ENCODE peak calls at places on chromosomes 11 and 22, in eight cellular contexts. One of them, this sample, is unnamed.

GRCh38 chr22:46653596-46653995 is 33.4 kb downstream of the GRAMD4 start:
- DNase-seq in RWPE1: no peak
- DNase-seq in iPS DF 6.9: no peak
- DNase-seq in cardiac muscle cell: no peak
- DNase-seq in PC-3: no peak
- DNase-seq in thoracic aorta: no peak
- DNase-seq in uterus: no peak
- DNase-seq in A549: no peak
- DNase-seq in this sample: no peak

GRCh38 chr22:23533328-23533762 is 46.7 kb downstream of the IGLL1 start:
- DNase-seq in RWPE1: peak; percentile 2
- DNase-seq in iPS DF 6.9: no peak
- DNase-seq in cardiac muscle cell: peak; percentile 61
- DNase-seq in PC-3: no peak
- DNase-seq in thoracic aorta: no peak
- DNase-seq in uterus: no peak
- DNase-seq in A549: peak; percentile 50
- DNase-seq in this sample: no peak

GRCh38 chr11:24575392-24575791 is 78.5 kb downstream of the LUZP2 start:
- DNase-seq in RWPE1: peak; percentile 49
- DNase-seq in iPS DF 6.9: no peak
- DNase-seq in cardiac muscle cell: peak; percentile 55
- DNase-seq in PC-3: peak; percentile 78
- DNase-seq in thoracic aorta: no peak
- DNase-seq in uterus: no peak
- DNase-seq in A549: no peak
- DNase-seq in this sample: no peak

GRCh38 chr22:39175127-39176066 is 22.9 kb upstream of the CBX7 start:
- DNase-seq in RWPE1: no peak
- DNase-seq in iPS DF 6.9: no peak
- DNase-seq in cardiac muscle cell: peak; percentile 23
- DNase-seq in PC-3: peak; percentile 2
- DNase-seq in thoracic aorta: no peak
- DNase-seq in uterus: no peak
- DNase-seq in A549: no peak
- DNase-seq in this sample: no peak

GRCh38 chr11:130832571-130833432 is 83.5 kb downstream of the SNX19 start:
- DNase-seq in RWPE1: no peak
- DNase-seq in iPS DF 6.9: no peak
- DNase-seq in cardiac muscle cell: no peak
- DNase-seq in PC-3: no peak
- DNase-seq in thoracic aorta: no peak
- DNase-seq in uterus: no peak
- DNase-seq in A549: no peak
- DNase-seq in this sample: no peak

GRCh38 chr11:77590194-77590591 is 440 bp downstream of the AQP11 start:
- DNase-seq in RWPE1: no peak
- DNase-seq in iPS DF 6.9: peak; percentile 27
- DNase-seq in cardiac muscle cell: peak; percentile 48
- DNase-seq in PC-3: peak; percentile 73
- DNase-seq in thoracic aorta: no peak
- DNase-seq in uterus: peak; percentile 44
- DNase-seq in A549: peak; percentile 28
- DNase-seq in this sample: no peak

GRCh38 chr11:133928628-133929059 is 28.1 kb downstream of the IGSF9B start:
- DNase-seq in RWPE1: peak; percentile 53
- DNase-seq in iPS DF 6.9: no peak
- DNase-seq in cardiac muscle cell: peak; percentile 63
- DNase-seq in PC-3: peak; percentile 43
- DNase-seq in thoracic aorta: no peak
- DNase-seq in uterus: no peak
- DNase-seq in A549: no peak
- DNase-seq in this sample: peak; percentile 50

GRCh38 chr11:112114460-112114859 is 27.8 kb downstream of the SDHD start:
- DNase-seq in RWPE1: no peak
- DNase-seq in iPS DF 6.9: no peak
- DNase-seq in cardiac muscle cell: no peak
- DNase-seq in PC-3: no peak
- DNase-seq in thoracic aorta: no peak
- DNase-seq in uterus: no peak
- DNase-seq in A549: no peak
- DNase-seq in this sample: no peak

GRCh38 chr22:19037282-19038163 is 84.7 kb downstream of the DGCR2 start:
- DNase-seq in RWPE1: no peak
- DNase-seq in iPS DF 6.9: no peak
- DNase-seq in cardiac muscle cell: no peak
- DNase-seq in PC-3: no peak
- DNase-seq in thoracic aorta: no peak
- DNase-seq in uterus: peak; percentile 10
- DNase-seq in A549: no peak
- DNase-seq in this sample: no peak

GRCh38 chr22:31104869-31105268 is 2.5 kb downstream of the SELENOM start:
- DNase-seq in RWPE1: no peak
- DNase-seq in iPS DF 6.9: no peak
- DNase-seq in cardiac muscle cell: no peak
- DNase-seq in PC-3: no peak
- DNase-seq in thoracic aorta: no peak
- DNase-seq in uterus: peak; percentile 65
- DNase-seq in A549: no peak
- DNase-seq in this sample: no peak

GRCh38 chr11:65279713-65280459 is 18.1 kb downstream of the POLA2 start:
- DNase-seq in RWPE1: peak; percentile 77
- DNase-seq in iPS DF 6.9: no peak
- DNase-seq in cardiac muscle cell: peak; percentile 92
- DNase-seq in PC-3: peak; percentile 93
- DNase-seq in thoracic aorta: peak; percentile 56
- DNase-seq in uterus: peak; percentile 62
- DNase-seq in A549: peak; percentile 81
- DNase-seq in this sample: peak; percentile 87

GRCh38 chr11:69049490-69049867 is 747 bp downstream of the TPCN2 start:
- DNase-seq in RWPE1: peak; percentile 10
- DNase-seq in iPS DF 6.9: no peak
- DNase-seq in cardiac muscle cell: no peak
- DNase-seq in PC-3: no peak
- DNase-seq in thoracic aorta: no peak
- DNase-seq in uterus: no peak
- DNase-seq in A549: peak; percentile 25
- DNase-seq in this sample: no peak

GRCh38 chr11:34631737-34632104 is 10.8 kb downstream of the EHF start:
- DNase-seq in RWPE1: no peak
- DNase-seq in iPS DF 6.9: no peak
- DNase-seq in cardiac muscle cell: no peak
- DNase-seq in PC-3: peak; percentile 60
- DNase-seq in thoracic aorta: no peak
- DNase-seq in uterus: no peak
- DNase-seq in A549: no peak
- DNase-seq in this sample: no peak

GRCh38 chr22:45887202-45888131 is 89.5 kb downstream of the WNT7B start:
- DNase-seq in RWPE1: peak; percentile 60
- DNase-seq in iPS DF 6.9: no peak
- DNase-seq in cardiac muscle cell: no peak
- DNase-seq in PC-3: peak; percentile 68
- DNase-seq in thoracic aorta: no peak
- DNase-seq in uterus: peak; percentile 2
- DNase-seq in A549: no peak
- DNase-seq in this sample: peak; percentile 53

GRCh38 chr11:92035488-92035887 is 189.1 kb upstream of the FAT3 start:
- DNase-seq in RWPE1: peak; percentile 59
- DNase-seq in iPS DF 6.9: no peak
- DNase-seq in cardiac muscle cell: no peak
- DNase-seq in PC-3: peak; percentile 70
- DNase-seq in thoracic aorta: no peak
- DNase-seq in uterus: no peak
- DNase-seq in A549: no peak
- DNase-seq in this sample: peak; percentile 63

GRCh38 chr11:71285111-71285510 is 32.7 kb upstream of the SHANK2 start:
- DNase-seq in RWPE1: no peak
- DNase-seq in iPS DF 6.9: no peak
- DNase-seq in cardiac muscle cell: no peak
- DNase-seq in PC-3: no peak
- DNase-seq in thoracic aorta: no peak
- DNase-seq in uterus: no peak
- DNase-seq in A549: no peak
- DNase-seq in this sample: no peak

GRCh38 chr11:62592989-62593421 is 1.7 kb upstream of the TUT1 start:
- DNase-seq in RWPE1: no peak
- DNase-seq in iPS DF 6.9: no peak
- DNase-seq in cardiac muscle cell: no peak
- DNase-seq in PC-3: no peak
- DNase-seq in thoracic aorta: no peak
- DNase-seq in uterus: no peak
- DNase-seq in A549: no peak
- DNase-seq in this sample: no peak

GRCh38 chr11:128713595-128713994 is 19.7 kb downstream of the FLI1 start:
- DNase-seq in RWPE1: no peak
- DNase-seq in iPS DF 6.9: no peak
- DNase-seq in cardiac muscle cell: no peak
- DNase-seq in PC-3: peak; percentile 67
- DNase-seq in thoracic aorta: no peak
- DNase-seq in uterus: no peak
- DNase-seq in A549: no peak
- DNase-seq in this sample: no peak
- H3K27ac ChIP-seq in RWPE1: no peak overlapping the region
- H3K27ac ChIP-seq in iPS DF 6.9: no peak overlapping the region
- H3K27ac ChIP-seq in cardiac muscle cell: no peak overlapping the region
- H3K27ac ChIP-seq in PC-3: no peak overlapping the region
- H3K27ac ChIP-seq in thoracic aorta: no peak overlapping the region
- H3K27ac ChIP-seq in uterus: no peak overlapping the region
- H3K27ac ChIP-seq in A549: no peak overlapping the region
- H3K27ac ChIP-seq in this sample: no peak overlapping the region

GRCh38 chr11:46285173-46285572 is 7.7 kb downstream of the CREB3L1 start:
- DNase-seq in RWPE1: no peak
- DNase-seq in iPS DF 6.9: no peak
- DNase-seq in cardiac muscle cell: peak; percentile 44
- DNase-seq in PC-3: no peak
- DNase-seq in thoracic aorta: no peak
- DNase-seq in uterus: no peak
- DNase-seq in A549: no peak
- DNase-seq in this sample: no peak

GRCh38 chr11:46277623-46278386 is at the start of gene CREB3L1:
- DNase-seq in RWPE1: no peak
- DNase-seq in iPS DF 6.9: no peak
- DNase-seq in cardiac muscle cell: peak; percentile 37
- DNase-seq in PC-3: no peak
- DNase-seq in thoracic aorta: no peak
- DNase-seq in uterus: peak; percentile 72
- DNase-seq in A549: no peak
- DNase-seq in this sample: no peak

GRCh38 chr11:46278387-46279173 is 1.1 kb downstream of the CREB3L1 start:
- DNase-seq in RWPE1: no peak
- DNase-seq in iPS DF 6.9: no peak
- DNase-seq in cardiac muscle cell: peak; percentile 67
- DNase-seq in PC-3: no peak
- DNase-seq in thoracic aorta: no peak
- DNase-seq in uterus: peak; percentile 66
- DNase-seq in A549: no peak
- DNase-seq in this sample: no peak

GRCh38 chr11:46279393-46280099 is 2.1 kb downstream of the CREB3L1 start:
- DNase-seq in RWPE1: no peak
- DNase-seq in iPS DF 6.9: no peak
- DNase-seq in cardiac muscle cell: peak; percentile 85
- DNase-seq in PC-3: peak; percentile 44
- DNase-seq in thoracic aorta: no peak
- DNase-seq in uterus: peak; percentile 76
- DNase-seq in A549: no peak
- DNase-seq in this sample: no peak

DNA sequence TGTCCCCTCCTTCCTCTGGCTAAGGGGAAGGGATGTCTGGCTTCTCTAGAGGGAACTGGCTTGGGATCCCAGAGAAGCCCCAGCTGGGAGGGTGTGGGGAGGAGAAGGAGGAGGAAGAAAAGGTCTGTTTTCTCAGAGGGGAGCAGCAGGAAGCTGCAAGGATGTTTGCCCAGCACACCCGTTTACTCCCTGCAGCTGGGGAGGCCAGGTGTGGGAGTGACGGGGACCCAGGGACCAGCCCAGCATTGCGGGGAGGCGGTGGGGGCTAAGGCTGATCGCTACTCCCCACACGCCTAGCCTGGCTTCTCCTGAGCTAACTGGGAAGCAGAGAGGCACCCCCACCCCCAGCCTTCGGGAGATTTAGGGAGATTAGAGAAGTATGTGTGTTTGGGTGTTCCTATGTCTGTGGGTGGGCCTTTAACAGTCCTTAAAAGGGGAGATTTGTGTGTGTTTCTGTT is 3.9 kb downstream of the CREB3L1 start:
- DNase-seq in RWPE1: no peak
- DNase-seq in iPS DF 6.9: no peak
- DNase-seq in cardiac muscle cell: peak; percentile 64
- DNase-seq in PC-3: no peak
- DNase-seq in thoracic aorta: no peak
- DNase-seq in uterus: peak; percentile 61
- DNase-seq in A549: no peak
- DNase-seq in this sample: no peak
- H3K27ac ChIP-seq in RWPE1: no peak overlapping the region
- H3K27ac ChIP-seq in iPS DF 6.9: no peak overlapping the region
- H3K27ac ChIP-seq in cardiac muscle cell: peak overlapping the region; percentile 49
- H3K27ac ChIP-seq in PC-3: no peak overlapping the region
- H3K27ac ChIP-seq in thoracic aorta: no peak overlapping the region
- H3K27ac ChIP-seq in uterus: peak overlapping the region; percentile 82
- H3K27ac ChIP-seq in A549: no peak overlapping the region
- H3K27ac ChIP-seq in this sample: no peak overlapping the region

DNA sequence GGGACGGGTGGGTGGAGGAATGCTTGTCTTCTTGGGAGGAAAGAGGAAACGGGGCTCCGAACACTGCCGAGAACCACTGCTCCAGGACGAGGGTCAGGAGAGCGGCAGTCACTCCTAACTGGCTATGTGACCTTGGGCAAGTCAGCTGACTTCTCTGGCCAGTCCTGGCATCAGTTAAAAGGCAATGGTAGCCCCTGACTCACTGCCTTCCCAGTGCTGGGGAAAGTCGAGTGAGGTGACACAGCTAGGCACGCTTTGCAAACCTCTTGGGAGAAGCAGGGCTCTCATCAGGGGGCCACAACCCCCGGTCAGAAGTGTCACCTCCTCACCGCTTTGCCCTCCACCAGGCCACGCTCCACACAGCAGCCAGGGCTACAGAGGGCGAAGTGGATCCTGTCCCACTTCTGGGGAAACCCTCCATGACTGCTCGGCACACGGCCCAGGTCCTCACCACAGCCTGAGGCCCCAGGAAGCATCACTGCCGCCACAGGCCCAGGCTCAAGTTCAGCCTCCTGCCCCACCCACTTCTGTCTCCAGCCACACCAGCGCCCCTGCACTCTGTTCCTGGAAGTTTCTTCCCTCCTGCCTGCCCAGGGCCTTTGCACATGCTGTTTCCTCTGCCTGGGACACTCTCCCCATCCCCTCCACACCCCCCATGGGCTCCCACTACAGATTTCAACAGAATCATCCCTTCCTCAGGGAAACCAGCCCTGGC is 16.3 kb downstream of the IL2RB start:
- DNase-seq in RWPE1: no peak
- DNase-seq in iPS DF 6.9: no peak
- DNase-seq in cardiac muscle cell: no peak
- DNase-seq in PC-3: no peak
- DNase-seq in thoracic aorta: no peak
- DNase-seq in uterus: no peak
- DNase-seq in A549: no peak
- DNase-seq in this sample: no peak
- H3K27ac ChIP-seq in RWPE1: no peak overlapping the region
- H3K27ac ChIP-seq in iPS DF 6.9: no peak overlapping the region
- H3K27ac ChIP-seq in cardiac muscle cell: no peak overlapping the region
- H3K27ac ChIP-seq in PC-3: no peak overlapping the region
- H3K27ac ChIP-seq in thoracic aorta: no peak overlapping the region
- H3K27ac ChIP-seq in uterus: no peak overlapping the region
- H3K27ac ChIP-seq in A549: no peak overlapping the region
- H3K27ac ChIP-seq in this sample: no peak overlapping the region

GRCh38 chr11:123161386-123161785 is 33.7 kb downstream of the CLMP start:
- DNase-seq in RWPE1: no peak
- DNase-seq in iPS DF 6.9: no peak
- DNase-seq in cardiac muscle cell: peak; percentile 41
- DNase-seq in PC-3: no peak
- DNase-seq in thoracic aorta: no peak
- DNase-seq in uterus: no peak
- DNase-seq in A549: no peak
- DNase-seq in this sample: no peak
- H3K27ac ChIP-seq in RWPE1: no peak overlapping the region
- H3K27ac ChIP-seq in iPS DF 6.9: no peak overlapping the region
- H3K27ac ChIP-seq in cardiac muscle cell: no peak overlapping the region
- H3K27ac ChIP-seq in PC-3: no peak overlapping the region
- H3K27ac ChIP-seq in thoracic aorta: peak overlapping the region; percentile 94
- H3K27ac ChIP-seq in uterus: no peak overlapping the region
- H3K27ac ChIP-seq in A549: peak overlapping the region; percentile 27
- H3K27ac ChIP-seq in this sample: no peak overlapping the region